ENCODE peak calls at places on chromosome 22, in four cellular contexts. X is NAMALWA, Z is substantia nigra, W is left colon. R is an unnamed sample.
A peak's percentile ranks its signal among the peaks of the same experiment; 100 is the strongest.

GRCh38 chr22:44338183-44338812 is 25.5 kb upstream of the SHISAL1 start:
- DNase-seq in W (no peak), Z (no peak), X (no peak), R (peak; percentile 80)

GRCh38 chr22:28986366-28986765 is 75.3 kb downstream of the C22orf31 start:
- DNase-seq in W (no peak), Z (no peak), X (no peak), R (no peak)

GRCh38 chr22:21652010-21652546 is 10.0 kb downstream of the SDF2L1 start:
- DNase-seq in X (peak; percentile 95), W (peak; percentile 85), Z (peak; percentile 69), R (peak; percentile 91)

GRCh38 chr22:47316020-47316419 is 553.6 kb downstream of the TBC1D22A start:
- DNase-seq in W (no peak), X (no peak), Z (no peak), R (no peak)

GRCh38 chr22:39932918-39933649 is 27.1 kb upstream of the TMA7B start:
- DNase-seq in Z (no peak), X (peak; percentile 75), W (peak; percentile 40), R (peak; percentile 71)

GRCh38 chr22:25172153-25172552 is 27.5 kb upstream of the CRYBB3 start:
- DNase-seq in Z (no peak), W (no peak), X (peak; percentile 26), R (peak; percentile 50)

GRCh38 chr22:29744902-29745301 is 21.9 kb downstream of the ZMAT5 start:
- DNase-seq in Z (no peak), W (no peak), X (no peak), R (peak; percentile 35)

GRCh38 chr22:34587357-34588356 is 478.3 kb upstream of the ISX start:
- DNase-seq in Z (no peak), W (no peak), X (no peak), R (no peak)

GRCh38 chr22:50548046-50548912 is 2.6 kb downstream of the KLHDC7B start:
- DNase-seq in W (no peak), X (no peak), Z (no peak), R (no peak)

GRCh38 chr22:44665115-44665514 is 36.9 kb upstream of the PRR5 start:
- DNase-seq in W (no peak), X (no peak), Z (no peak), R (no peak)

GRCh38 chr22:18118345-18118915 is 7.8 kb downstream of the TUBA8 start:
- DNase-seq in W (no peak), Z (no peak), X (no peak), R (no peak)

GRCh38 chr22:30000566-30000965 is 79.7 kb upstream of the HORMAD2 start:
- DNase-seq in W (no peak), X (no peak), Z (no peak), R (no peak)

GRCh38 chr22:45804986-45805325 is 133.3 kb downstream of the ATXN10 start:
- DNase-seq in W (no peak), Z (no peak), X (no peak), R (no peak)

GRCh38 chr22:24303007-24303406 is 32.4 kb downstream of the SPECC1L start:
- DNase-seq in X (no peak), Z (no peak), W (no peak), R (no peak)

GRCh38 chr22:36454916-36455570 is 26.4 kb downstream of the TXN2 start:
- DNase-seq in Z (peak; percentile 60), X (peak; percentile 94), W (peak; percentile 96), R (peak; percentile 97)

GRCh38 chr22:31806751-31807150 is 52.9 kb downstream of the DEPDC5 start:
- DNase-seq in W (no peak), Z (no peak), X (no peak), R (no peak)

GRCh38 chr22:47687776-47688175 is 925.3 kb downstream of the TBC1D22A start:
- DNase-seq in W (no peak), Z (no peak), X (no peak), R (no peak)

GRCh38 chr22:45221201-45221600 is 19.5 kb downstream of the KIAA0930 start:
- DNase-seq in Z (no peak), W (no peak), X (no peak), R (no peak)

GRCh38 chr22:21996175-21996574 is 13.6 kb upstream of the TOP3B start:
- DNase-seq in X (no peak), W (no peak), Z (no peak), R (no peak)

GRCh38 chr22:30636226-30637077 is 871 bp downstream of the SLC35E4 start:
- DNase-seq in X (peak; percentile 43), Z (no peak), W (peak; percentile 42), R (peak; percentile 28)

GRCh38 chr22:33357894-33358440 is 299.8 kb upstream of the SYN3 start:
- DNase-seq in W (no peak), Z (no peak), X (no peak), R (no peak)

GRCh38 chr22:47089796-47090460 is 327.5 kb downstream of the TBC1D22A start:
- DNase-seq in Z (no peak), W (no peak), X (no peak), R (no peak)

GRCh38 chr22:46803031-46803880 is 40.8 kb downstream of the TBC1D22A start:
- DNase-seq in Z (no peak), X (peak; percentile 71), W (no peak), R (peak; percentile 72)

R was measured in stomach.